ENCODE peak calls at places on chromosomes 4 and X, in seven cellular contexts. J is BJ; T is SW 1271; R is effector memory CD8-positive, alpha-beta T cell; D is T1000; H is hepatocyte; V is naive thymus-derived CD4-positive, alpha-beta T cell. O is an unnamed sample.

GRCh38 chr4:26151615-26152014 is 169.2 kb upstream of the RBPJ start:
- DNase-seq in J (no peak), T (no peak), R (no peak), D (no peak), H (no peak), V (no peak), O (no peak)

GRCh38 chrX:135477576-135477975 is 42.9 kb upstream of the INTS6L start:
- DNase-seq in J (no peak), T (peak), R (peak), D (no peak), H (peak), V (peak), O (no peak)

GRCh38 chrX:29826651-29827206 is 388.6 kb upstream of the MAGEB2 start:
- DNase-seq in J (no peak), T (no peak), R (no peak), D (no peak), H (no peak), V (no peak), O (no peak)

GRCh38 chr4:165378763-165379631 is at the start of gene CPE:
- DNase-seq in J (no peak), T (peak), R (no peak), D (peak), H (peak), V (peak), O (peak)

GRCh38 chrX:138886769-138887168 is 175.3 kb upstream of the FGF13 start:
- DNase-seq in J (no peak), T (no peak), R (no peak), D (no peak), H (peak), V (no peak), O (no peak)

GRCh38 chrX:3403748-3404147 is 57.3 kb upstream of the MXRA5 start:
- DNase-seq in J (no peak), T (no peak), R (no peak), D (no peak), H (no peak), V (no peak), O (no peak)

GRCh38 chr4:145231906-145232700 is 51.7 kb upstream of the OTUD4 start:
- DNase-seq in J (no peak), T (no peak), R (no peak), D (no peak), H (no peak), V (no peak), O (no peak)

GRCh38 chrX:71911731-71912050 is 1.0 kb downstream of the NHSL2 start:
- DNase-seq in J (no peak), T (no peak), R (no peak), D (no peak), H (peak), V (no peak), O (no peak)

GRCh38 chr4:129144755-129145206 is 48.8 kb downstream of the C4orf33 start:
- DNase-seq in J (no peak), T (no peak), R (no peak), D (no peak), H (no peak), V (no peak), O (no peak)

GRCh38 chr4:76950846-76951321 is 1.3 kb downstream of the SEPTIN11 start:
- DNase-seq in J (no peak), T (no peak), R (no peak), D (no peak), H (peak), V (no peak), O (peak)

GRCh38 chr4:73870260-73870659 is 1.1 kb downstream of the CXCL1 start:
- DNase-seq in J (no peak), T (peak), R (no peak), D (no peak), H (no peak), V (no peak), O (no peak)

GRCh38 chrX:119495734-119496520 is 27.7 kb downstream of the SLC25A5 start:
- DNase-seq in J (no peak), T (no peak), R (no peak), D (no peak), H (no peak), V (no peak), O (no peak)

GRCh38 chr4:187176261-187176910 is 452.7 kb upstream of the FAT1 start:
- DNase-seq in J (no peak), T (no peak), R (no peak), D (no peak), H (no peak), V (no peak), O (no peak)

GRCh38 chr4:120994521-120994920 is 72.0 kb upstream of the PRDM5 start:
- DNase-seq in J (no peak), T (no peak), R (no peak), D (no peak), H (no peak), V (no peak), O (no peak)

GRCh38 chr4:41835321-41835995 is 86.9 kb upstream of the PHOX2B start:
- DNase-seq in J (no peak), T (no peak), R (no peak), D (no peak), H (no peak), V (no peak), O (no peak)

GRCh38 chr4:24574256-24574655 is 10.1 kb downstream of the DHX15 start:
- DNase-seq in J (no peak), T (no peak), R (no peak), D (no peak), H (no peak), V (no peak), O (no peak)

GRCh38 chr4:153385784-153386183 is 41.3 kb downstream of the MND1 start:
- DNase-seq in J (no peak), T (no peak), R (no peak), D (no peak), H (peak), V (no peak), O (no peak)

GRCh38 chr4:76447326-76447954 is 12.4 kb downstream of the SHROOM3 start:
- DNase-seq in J (no peak), T (no peak), R (no peak), D (no peak), H (no peak), V (no peak), O (no peak)

GRCh38 chr4:95466791-95467190 is 82.0 kb downstream of the UNC5C start:
- DNase-seq in J (no peak), T (no peak), R (no peak), D (no peak), H (no peak), V (no peak), O (no peak)

O was measured in KG1.